ENCODE peak calls at places on chromosomes 7 and 10, in five cellular contexts. V is epithelial cell of proximal tubule, I is A673, N is OCI-LY7, A is A549. G is an unnamed sample.

GRCh38 chr10:118343115-118343514 is 991 bp upstream of the FAM204A start:
- DNase-seq in V (no peak), I (no peak), N (no peak), A (peak), G (no peak)

GRCh38 chr10:80468002-80468401 is 13.9 kb downstream of the TSPAN14 start:
- DNase-seq in V (no peak), I (no peak), N (peak), A (no peak), G (no peak)

GRCh38 chr10:104308439-104308903 is 29.8 kb downstream of the ITPRIP start:
- DNase-seq in V (no peak), I (no peak), N (no peak), A (no peak), G (peak)

GRCh38 chr10:93599778-93600177 is 1.3 kb downstream of the RBP4 start:
- DNase-seq in V (no peak), I (no peak), N (no peak), A (no peak), G (no peak)

GRCh38 chr7:4820968-4821471 is 40.8 kb downstream of the PAPOLB start:
- DNase-seq in V (no peak), I (no peak), N (no peak), A (no peak), G (no peak)

GRCh38 chr10:86758231-86759072 is 2.0 kb downstream of the BMPR1A start:
- DNase-seq in V (no peak), I (peak), N (no peak), A (no peak), G (no peak)

GRCh38 chr7:213324-213993 is 21.1 kb downstream of the FAM20C start:
- DNase-seq in V (no peak), I (no peak), N (no peak), A (no peak), G (no peak)

GRCh38 chr7:18753972-18754610 is 258.5 kb downstream of the HDAC9 start:
- DNase-seq in V (no peak), I (no peak), N (no peak), A (no peak), G (no peak)

GRCh38 chr10:49663596-49663995 is 15.9 kb upstream of the C10orf53 start:
- DNase-seq in V (no peak), I (no peak), N (no peak), A (no peak), G (no peak)

GRCh38 chr10:22623624-22624263 is 90.6 kb downstream of the PIP4K2A start:
- DNase-seq in V (no peak), I (no peak), N (no peak), A (no peak), G (no peak)

GRCh38 chr7:100545636-100546128 is 6.7 kb downstream of the AGFG2 start:
- DNase-seq in V (peak), I (peak), N (peak), A (peak), G (peak)

GRCh38 chr10:79446451-79447020 is 1.1 kb upstream of the ZCCHC24 start:
- DNase-seq in V (no peak), I (no peak), N (no peak), A (peak), G (no peak)

GRCh38 chr10:30284860-30285594 is 64.1 kb downstream of the MTPAP start:
- DNase-seq in V (no peak), I (no peak), N (no peak), A (no peak), G (peak)

GRCh38 chr10:129653861-129654260 is 186.8 kb downstream of the MGMT start:
- DNase-seq in V (no peak), I (no peak), N (no peak), A (no peak), G (no peak)

GRCh38 chr10:75395171-75395954 is 6.2 kb downstream of the ZNF503 start:
- DNase-seq in V (no peak), I (peak), N (no peak), A (peak), G (peak)

GRCh38 chr10:28219241-28219640 is 83.6 kb downstream of the MPP7 start:
- DNase-seq in V (no peak), I (no peak), N (no peak), A (no peak), G (no peak)

GRCh38 chr10:26697922-26698608 is 564 bp downstream of the PDSS1 start:
- DNase-seq in V (no peak), I (no peak), N (peak), A (peak), G (peak)

GRCh38 chr7:98242934-98243333 is 9.1 kb downstream of the TECPR1 start:
- DNase-seq in V (no peak), I (no peak), N (no peak), A (no peak), G (no peak)

GRCh38 chr10:84176351-84176750 is 2.8 kb downstream of the GPR15LG start:
- DNase-seq in V (no peak), I (no peak), N (no peak), A (no peak), G (no peak)

GRCh38 chr7:29091121-29091601 is 55.2 kb downstream of the CPVL start:
- DNase-seq in V (no peak), I (no peak), N (no peak), A (no peak), G (peak)

GRCh38 chr10:29389935-29390334 is 101.1 kb downstream of the LYZL1 start:
- DNase-seq in V (no peak), I (no peak), N (no peak), A (no peak), G (no peak)

GRCh38 chr7:71019703-71020102 is 112.2 kb upstream of the GALNT17 start:
- DNase-seq in V (no peak), I (no peak), N (no peak), A (no peak), G (no peak)

GRCh38 chr10:129191848-129192247 is 275.2 kb upstream of the MGMT start:
- DNase-seq in V (no peak), I (no peak), N (no peak), A (no peak), G (no peak)

GRCh38 chr7:5421626-5422323 is 1.9 kb downstream of the TNRC18 start:
- DNase-seq in V (no peak), I (peak), N (no peak), A (peak), G (peak)

GRCh38 chr7:30863694-30864011 is 48.0 kb upstream of the AQP1 start:
- DNase-seq in V (no peak), I (no peak), N (no peak), A (no peak), G (no peak)

GRCh38 chr7:126499481-126499880 is 753.3 kb downstream of the GRM8 start:
- DNase-seq in V (no peak), I (no peak), N (no peak), A (no peak), G (no peak)

GRCh38 chr7:128010392-128011078 is 20.7 kb downstream of the LRRC4 start:
- DNase-seq in V (no peak), I (no peak), N (peak), A (no peak), G (no peak)

GRCh38 chr7:66050990-66051424 is 24.6 kb upstream of the ASL start:
- DNase-seq in V (peak), I (peak), N (no peak), A (no peak), G (no peak)

GRCh38 chr7:73512018-73512780 is 9.9 kb downstream of the BAZ1B start:
- DNase-seq in V (no peak), I (no peak), N (no peak), A (no peak), G (no peak)

GRCh38 chr7:1438208-1438607 is 21.1 kb downstream of the MICALL2 start:
- DNase-seq in V (no peak), I (no peak), N (no peak), A (no peak), G (no peak)

GRCh38 chr7:98119257-98119918 is 12.7 kb downstream of the LMTK2 start:
- DNase-seq in V (peak), I (peak), N (no peak), A (peak), G (no peak)

GRCh38 chr10:91772461-91772860 is 25.8 kb upstream of the TNKS2 start:
- DNase-seq in V (no peak), I (no peak), N (no peak), A (no peak), G (no peak)

GRCh38 chr10:4383683-4384082 is 442.3 kb upstream of the AKR1E2 start:
- DNase-seq in V (peak), I (peak), N (no peak), A (no peak), G (no peak)

GRCh38 chr10:55091691-55092328 is 290.8 kb upstream of the PCDH15 start:
- DNase-seq in V (no peak), I (peak), N (peak), A (no peak), G (peak)
- TF ChIP-seq CTCF in V (peak), I (peak), N (peak), A (peak), G (peak)

GRCh38 chr10:132644544-132645530 is 107.2 kb downstream of the INPP5A start:
- DNase-seq in V (no peak), I (no peak), N (no peak), A (no peak), G (no peak)

GRCh38 chr10:132645630-132646442 is 108.2 kb downstream of the INPP5A start:
- DNase-seq in V (no peak), I (no peak), N (no peak), A (no peak), G (no peak)

GRCh38 chr10:132641966-132642731 is 104.6 kb downstream of the INPP5A start:
- DNase-seq in V (no peak), I (no peak), N (no peak), A (no peak), G (no peak)

GRCh38 chr10:132642732-132643008 is 105.1 kb downstream of the INPP5A start:
- DNase-seq in V (no peak), I (no peak), N (no peak), A (no peak), G (no peak)

GRCh38 chr10:132643709-132644543 is 106.3 kb downstream of the INPP5A start:
- DNase-seq in V (no peak), I (no peak), N (no peak), A (no peak), G (no peak)
- TF ChIP-seq CTCF in V (no peak), I (no peak), N (no peak), A (no peak), G (no peak)

DNA sequence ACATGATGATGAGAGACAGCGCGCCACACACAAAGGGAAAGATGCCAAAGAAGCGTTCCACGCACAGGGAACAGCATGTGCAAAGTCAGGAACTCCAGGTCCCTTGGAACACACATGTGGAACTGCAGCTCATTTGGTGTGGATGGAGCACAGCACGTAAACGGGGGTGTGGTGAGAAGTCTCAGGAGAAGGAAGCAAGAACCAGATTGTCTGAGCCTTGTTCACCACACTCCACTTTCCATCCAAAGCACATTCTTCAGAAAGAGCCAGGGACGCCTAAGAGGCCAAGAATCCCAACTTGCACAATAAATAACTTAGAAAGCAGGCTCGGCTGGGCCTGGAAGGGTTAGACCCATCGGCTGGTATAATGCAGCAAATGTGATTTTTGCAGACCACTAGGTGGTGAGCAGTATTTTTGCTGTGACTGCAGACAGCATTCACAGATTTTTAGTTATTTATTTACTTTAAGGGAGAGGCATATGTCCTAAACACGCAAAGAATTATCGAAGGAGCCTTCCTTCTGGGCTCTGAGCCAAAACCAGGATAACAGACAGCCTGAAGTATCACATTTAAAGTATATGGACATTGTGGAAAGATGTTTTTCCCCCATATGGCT is 27.9 kb upstream of the ASCC1 start:
- DNase-seq in V (peak), I (peak), N (no peak), A (peak), G (no peak)
- TF ChIP-seq CTCF in V (peak), I (peak), N (peak), A (peak), G (no peak)

GRCh38 chr7:12685550-12685949 is 1.9 kb upstream of the ARL4A start:
- DNase-seq in V (no peak), I (peak), N (peak), A (peak), G (no peak)
- TF ChIP-seq CTCF in V (peak), I (peak), N (peak), A (peak), G (no peak)

GRCh38 chr7:88758355-88759215 is 915 bp upstream of the ZNF804B start:
- DNase-seq in V (no peak), I (peak), N (no peak), A (no peak), G (peak)
- TF ChIP-seq CTCF in V (no peak), I (no peak), N (no peak), A (no peak), G (no peak)

GRCh38 chr7:156823441-156823840 is 69.5 kb downstream of the LMBR1 start:
- DNase-seq in V (peak), I (no peak), N (no peak), A (no peak), G (no peak)

GRCh38 chr7:156818133-156818532 is 74.8 kb downstream of the LMBR1 start:
- DNase-seq in V (no peak), I (no peak), N (no peak), A (no peak), G (no peak)

GRCh38 chr7:156816943-156817572 is 75.9 kb downstream of the LMBR1 start:
- DNase-seq in V (no peak), I (peak), N (peak), A (peak), G (peak)

GRCh38 chr7:156819733-156820295 is 73.2 kb downstream of the LMBR1 start:
- DNase-seq in V (no peak), I (no peak), N (no peak), A (no peak), G (no peak)

GRCh38 chr7:156820445-156821063 is 72.4 kb downstream of the LMBR1 start:
- DNase-seq in V (no peak), I (peak), N (no peak), A (no peak), G (no peak)
- TF ChIP-seq CTCF in V (peak), I (peak), N (peak), A (no peak), G (peak)

GRCh38 chr7:44798649-44799275 is 2.3 kb downstream of the PPIA start:
- DNase-seq in V (no peak), I (no peak), N (no peak), A (no peak), G (no peak)

GRCh38 chr7:44796504-44797328 is at the start of gene PPIA:
- DNase-seq in V (peak), I (peak), N (peak), A (peak), G (peak)

GRCh38 chr7:44796034-44796503 is 412 bp upstream of the PPIA start:
- DNase-seq in V (no peak), I (no peak), N (peak), A (peak), G (no peak)

GRCh38 chr7:44799939-44800338 is 3.5 kb downstream of the PPIA start:
- DNase-seq in V (no peak), I (no peak), N (no peak), A (no peak), G (no peak)

DNA sequence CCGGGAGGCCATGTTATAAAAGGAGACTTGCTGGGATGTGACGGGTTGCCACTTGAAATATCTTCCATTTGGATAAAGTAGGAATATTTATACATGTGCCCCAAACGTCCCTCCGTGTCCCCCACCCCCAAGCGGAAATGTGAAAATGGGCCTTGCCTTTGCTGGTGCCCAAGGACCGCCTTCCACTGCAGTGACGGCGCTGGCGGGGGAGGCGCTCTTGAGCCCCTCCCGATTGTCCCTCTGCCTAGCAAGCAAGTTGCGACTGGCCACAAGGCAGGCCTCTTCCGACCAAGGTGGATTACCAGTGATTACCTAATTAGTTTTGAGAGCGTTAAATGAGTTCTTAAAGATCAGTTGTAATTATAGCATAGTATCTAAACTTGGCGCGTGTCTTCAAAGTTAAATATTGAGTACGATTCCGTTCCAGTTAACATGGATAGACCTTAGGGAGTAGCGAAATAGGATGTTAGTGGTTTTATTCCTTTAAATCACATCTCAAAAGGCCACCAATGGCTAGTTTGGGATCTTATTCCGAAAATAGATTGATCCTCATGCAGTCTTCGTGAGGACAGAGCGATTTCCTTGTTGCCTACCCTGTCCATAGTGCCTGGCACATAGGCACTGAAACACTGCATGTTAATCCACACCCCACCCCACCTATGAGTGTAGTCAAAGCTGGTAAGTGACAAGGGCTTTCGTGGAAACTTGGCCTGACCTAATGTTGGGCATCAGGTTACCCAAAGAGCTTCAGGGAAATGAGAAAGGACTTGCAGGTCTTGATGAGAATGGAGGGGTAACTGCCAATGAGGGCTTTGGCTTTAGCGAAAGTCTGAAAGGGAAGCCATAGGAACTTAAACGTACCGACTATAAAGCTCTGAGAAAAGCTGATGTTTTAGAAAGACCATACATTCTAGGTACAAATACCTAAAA is 1.1 kb downstream of the PPIA start:
- DNase-seq in V (no peak), I (peak), N (peak), A (peak), G (peak)
- TF ChIP-seq CTCF in V (peak), I (peak), N (peak), A (peak), G (peak)

GRCh38 chr7:12239821-12240220 is 28.7 kb downstream of the TMEM106B start:
- DNase-seq in V (no peak), I (no peak), N (no peak), A (no peak), G (no peak)

GRCh38 chr7:12249706-12250105 is 38.6 kb downstream of the TMEM106B start:
- DNase-seq in V (no peak), I (no peak), N (no peak), A (no peak), G (no peak)

GRCh38 chr7:12244694-12245093 is 33.6 kb downstream of the TMEM106B start:
- DNase-seq in V (no peak), I (no peak), N (no peak), A (no peak), G (no peak)

GRCh38 chr7:12244129-12244528 is 33.0 kb downstream of the TMEM106B start:
- DNase-seq in V (no peak), I (peak), N (no peak), A (peak), G (no peak)
- TF ChIP-seq CTCF in V (peak), I (peak), N (peak), A (peak), G (peak)

GRCh38 chr10:61795551-61795950 is 105.9 kb upstream of the ARID5B start:
- DNase-seq in V (no peak), I (peak), N (no peak), A (peak), G (no peak)
- TF ChIP-seq CTCF in V (peak), I (peak), N (peak), A (no peak), G (no peak)

G was measured in GM20000.